ENCODE peak calls at places on chromosomes 2 and 18, in six cellular contexts. N is HCT116, S is HepG2, Z is K562, V is GM12878, W is H1. X is an unnamed sample.

GRCh38 chr2:179751184-179751809 is 110.1 kb downstream of the ZNF385B start:
- DNase-seq in N (peak), S (peak), W (no peak), V (no peak), Z (no peak), X (no peak)

GRCh38 chr2:70560040-70560439 is 6.4 kb upstream of the TGFA start:
- DNase-seq in S (no peak), N (no peak), V (no peak), W (no peak), Z (no peak), X (no peak)

GRCh38 chr18:12027046-12027445 is 45.7 kb downstream of the IMPA2 start:
- DNase-seq in Z (no peak), S (no peak), W (no peak), V (no peak), N (no peak), X (no peak)

GRCh38 chr2:238379096-238379810 is 47.5 kb upstream of the ASB1 start:
- DNase-seq in Z (no peak), V (no peak), S (no peak), W (no peak), N (no peak), X (no peak)

GRCh38 chr2:212052412-212053159 is 486.0 kb downstream of the ERBB4 start:
- DNase-seq in W (no peak), S (no peak), Z (no peak), V (no peak), N (no peak), X (no peak)

GRCh38 chr2:45380131-45380836 is 230.8 kb downstream of the SRBD1 start:
- DNase-seq in N (no peak), S (peak), W (no peak), V (no peak), Z (no peak), X (no peak)

GRCh38 chr2:39494784-39495251 is 57.7 kb upstream of the MAP4K3 start:
- DNase-seq in S (no peak), V (peak), Z (no peak), W (no peak), N (no peak), X (no peak)

GRCh38 chr2:161746891-161747535 is 122.8 kb downstream of the SLC4A10 start:
- DNase-seq in V (no peak), Z (no peak), N (no peak), W (no peak), S (no peak), X (no peak)

GRCh38 chr18:45221363-45221762 is 393.9 kb upstream of the SLC14A2 start:
- DNase-seq in W (no peak), S (no peak), Z (no peak), N (no peak), V (no peak), X (no peak)

GRCh38 chr2:231877533-231878456 is 48.4 kb downstream of the NPPC start:
- DNase-seq in W (no peak), Z (no peak), S (peak), N (no peak), V (no peak), X (no peak)

GRCh38 chr2:2389215-2389614 is 58.1 kb upstream of the MYT1L start:
- DNase-seq in V (no peak), N (no peak), W (no peak), Z (no peak), S (no peak), X (peak)

GRCh38 chr18:45012286-45012685 is 331.6 kb downstream of the SETBP1 start:
- DNase-seq in V (no peak), W (no peak), S (no peak), Z (no peak), N (no peak), X (peak)

GRCh38 chr2:236922061-236922460 is 163.6 kb upstream of the COPS8 start:
- DNase-seq in W (no peak), S (no peak), Z (no peak), V (no peak), N (no peak), X (no peak)

GRCh38 chr2:205947621-205948495 is 138.1 kb downstream of the INO80D start:
- DNase-seq in N (peak), S (peak), W (peak), V (no peak), Z (peak), X (peak)

GRCh38 chr2:200138386-200139184 is 167.9 kb upstream of the SPATS2L start:
- DNase-seq in N (no peak), Z (no peak), V (no peak), W (no peak), S (no peak), X (no peak)

GRCh38 chr2:127083819-127084503 is 23.0 kb downstream of the BIN1 start:
- DNase-seq in W (no peak), S (no peak), V (no peak), Z (no peak), N (no peak), X (no peak)

GRCh38 chr18:79510046-79510685 is 114.4 kb downstream of the NFATC1 start:
- DNase-seq in W (no peak), N (no peak), Z (no peak), V (no peak), S (no peak), X (no peak)

GRCh38 chr18:28559511-28559910 is 382.6 kb upstream of the CDH2 start:
- DNase-seq in N (no peak), W (no peak), S (no peak), Z (no peak), V (no peak), X (no peak)

GRCh38 chr2:96507957-96508520 is 2.9 kb upstream of the NEURL3 start:
- DNase-seq in W (peak), S (peak), Z (peak), V (no peak), N (peak), X (no peak)

DNA sequence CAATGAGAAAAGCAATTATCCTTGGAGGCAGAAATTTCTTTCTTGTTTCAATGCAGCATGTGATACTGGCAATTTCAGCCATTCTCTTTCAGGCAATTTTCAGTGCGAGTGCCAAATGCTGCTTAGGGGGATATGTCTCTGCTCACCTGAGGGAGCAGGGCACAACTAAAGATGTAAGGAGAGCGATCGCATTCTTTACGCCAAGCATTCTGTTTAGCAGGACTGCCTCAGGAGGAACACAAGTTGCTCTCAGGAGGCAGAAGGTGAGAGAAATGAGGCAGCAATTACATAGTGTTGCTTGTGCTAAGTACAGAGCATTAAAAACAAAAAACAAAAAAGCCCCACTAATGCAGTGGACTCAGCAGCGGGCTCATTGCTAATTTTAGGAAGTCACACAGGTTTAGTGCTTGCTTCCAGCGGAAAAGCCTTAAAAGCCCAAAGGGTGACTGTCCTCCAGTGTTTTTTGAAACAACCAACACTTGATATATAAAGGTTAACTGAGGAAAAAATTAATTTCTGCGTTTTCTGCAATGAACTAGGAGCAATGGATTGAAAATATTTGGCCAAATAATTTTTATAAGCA is 116.9 kb downstream of the METTL8 start:
- DNase-seq in S (no peak), Z (no peak), N (no peak), W (peak), V (no peak), X (no peak)
- H3K9ac ChIP-seq in S (no peak), Z (no peak), N (no peak), W (no peak), V (peak), X (no peak)

GRCh38 chr2:41965173-41965875 is 82.5 kb upstream of the PKDCC start:
- DNase-seq in V (no peak), N (no peak), W (no peak), Z (no peak), S (no peak), X (no peak)

GRCh38 chr2:41966431-41966893 is 81.4 kb upstream of the PKDCC start:
- DNase-seq in V (no peak), W (no peak), S (peak), N (no peak), Z (no peak), X (no peak)

GRCh38 chr2:41965886-41966285 is 81.9 kb upstream of the PKDCC start:
- DNase-seq in N (no peak), W (no peak), Z (no peak), S (no peak), V (no peak), X (no peak)

GRCh38 chr2:41962912-41963652 is 84.7 kb upstream of the PKDCC start:
- DNase-seq in S (no peak), V (no peak), N (no peak), W (no peak), Z (no peak), X (no peak)

GRCh38 chr2:41963661-41964525 is 83.9 kb upstream of the PKDCC start:
- DNase-seq in S (peak), Z (no peak), W (no peak), V (no peak), N (no peak), X (no peak)
- TF ChIP-seq ZNF274 in S (no peak), Z (no peak), W (no peak), V (no peak), N (no peak), X (no peak)

DNA sequence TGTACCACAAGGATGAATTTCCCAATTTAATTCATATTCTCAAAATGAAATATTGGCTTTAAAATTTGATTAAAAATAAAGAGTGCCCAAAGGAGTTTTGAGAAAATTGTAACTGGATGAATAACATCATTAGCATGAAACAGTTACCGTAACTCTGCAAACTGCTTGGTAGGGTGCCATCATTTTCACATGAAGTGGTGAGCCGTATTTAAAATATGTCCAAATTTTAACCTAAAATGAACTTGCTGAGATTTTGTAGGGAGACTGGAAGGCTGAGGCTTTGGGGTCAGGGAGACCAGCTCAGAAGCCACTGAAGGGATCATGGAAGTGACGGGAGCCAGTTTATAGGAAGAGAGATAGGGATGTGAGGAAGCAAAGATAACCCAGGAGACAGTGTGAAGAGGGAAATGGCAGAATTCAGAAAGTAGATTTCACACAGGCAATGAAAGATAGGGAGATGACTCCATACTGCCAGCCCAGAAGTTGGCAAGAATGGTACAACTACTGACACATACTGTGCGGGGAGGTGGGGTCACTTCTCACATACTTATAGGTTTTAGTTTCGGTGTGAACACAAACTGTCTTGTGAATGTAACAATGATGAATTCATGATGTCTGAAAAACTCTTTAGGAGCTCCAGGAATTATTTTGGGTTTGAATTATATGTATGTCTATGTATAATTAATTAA is 53.8 kb downstream of the EFEMP1 start:
- DNase-seq in W (no peak), S (no peak), Z (no peak), V (no peak), N (no peak), X (no peak)
- H3K9ac ChIP-seq in W (no peak), S (no peak), Z (no peak), V (no peak), N (no peak), X (no peak)

GRCh38 chr2:148614024-148614331 is 30.6 kb upstream of the EPC2 start:
- DNase-seq in S (no peak), W (peak), V (no peak), Z (no peak), N (no peak), X (peak)

GRCh38 chr2:148616696-148617095 is 27.9 kb upstream of the EPC2 start:
- DNase-seq in N (no peak), S (no peak), W (no peak), V (no peak), Z (no peak), X (no peak)

GRCh38 chr2:148615446-148615845 is 29.1 kb upstream of the EPC2 start:
- DNase-seq in S (no peak), Z (no peak), V (no peak), N (no peak), W (no peak), X (peak)

GRCh38 chr2:148614332-148615049 is 30.1 kb upstream of the EPC2 start:
- DNase-seq in N (peak), V (peak), Z (no peak), W (no peak), S (no peak), X (peak)

DNA sequence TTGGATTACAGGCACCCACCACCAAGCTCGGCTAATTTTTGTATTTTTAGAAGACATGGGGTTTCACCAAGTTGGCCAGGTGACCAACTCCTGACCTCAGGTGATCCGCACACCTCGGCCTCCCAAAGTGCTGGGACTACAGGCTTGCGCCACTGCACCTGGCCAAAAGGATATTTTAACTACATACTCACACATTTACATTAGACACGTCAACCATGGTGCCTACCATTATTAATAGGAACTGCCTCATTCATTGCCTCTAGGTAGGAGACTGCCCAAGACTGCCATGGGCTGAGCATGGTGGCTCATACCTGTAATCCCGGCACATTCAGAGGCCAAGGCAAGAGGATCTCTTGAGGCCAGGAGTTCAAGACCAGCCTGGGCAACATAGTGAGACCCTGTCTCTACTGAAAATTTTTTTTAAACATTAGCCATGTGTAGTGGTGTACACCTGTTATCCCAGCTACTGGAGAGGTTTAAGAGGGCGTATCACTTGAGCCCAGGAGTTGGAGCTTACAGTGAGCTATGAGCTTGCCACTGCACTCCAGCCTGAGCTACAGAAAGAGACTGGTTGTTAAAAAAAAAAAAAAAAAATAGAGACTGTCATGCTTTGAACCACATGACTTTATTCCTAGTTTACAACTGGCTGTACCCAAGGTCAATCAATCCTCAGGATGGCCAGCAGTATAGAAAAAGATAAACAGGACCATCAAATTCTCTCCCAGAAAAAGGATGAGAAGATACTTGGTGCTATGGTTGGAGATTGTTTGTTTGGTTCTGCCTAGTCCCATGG is 31.1 kb upstream of the EPC2 start:
- DNase-seq in Z (no peak), S (no peak), N (no peak), V (no peak), W (no peak), X (no peak)
- TF ChIP-seq ZNF274 in Z (no peak), S (no peak), N (no peak), V (no peak), W (no peak), X (no peak)

GRCh38 chr18:43758734-43759133 is 481.4 kb upstream of the SYT4 start:
- DNase-seq in Z (no peak), S (no peak), W (no peak), N (no peak), V (no peak), X (no peak)
- H3K9ac ChIP-seq in Z (no peak), S (no peak), W (no peak), N (no peak), V (no peak), X (no peak)